ENCODE peak calls at places on chromosomes 12 and 14, in six cellular contexts. V, M, N, I, U and T are unnamed samples.

GRCh38 chr12:104790296-104791125 is 167.6 kb downstream of the SLC41A2 start:
- DNase-seq in U (no peak), V (no peak), N (peak; percentile 16), M (peak; percentile 43), I (no peak), T (no peak)

GRCh38 chr12:120363274-120363855 is 5.6 kb downstream of the MSI1 start:
- DNase-seq in M (no peak), V (no peak), U (no peak), N (no peak), I (no peak), T (no peak)

GRCh38 chr12:122125452-122126341 is 47.1 kb downstream of the MLXIP start:
- DNase-seq in U (no peak), N (no peak), V (no peak), I (no peak), M (no peak), T (peak; percentile 19)

GRCh38 chr12:53798575-53798974 is 46.8 kb upstream of the CISTR start:
- DNase-seq in M (no peak), U (no peak), I (no peak), V (no peak), N (no peak), T (peak; percentile 86)

GRCh38 chr14:31294736-31295398 is 87.3 kb upstream of the HECTD1 start:
- DNase-seq in V (peak; percentile 30), M (no peak), N (no peak), I (no peak), U (no peak), T (no peak)

GRCh38 chr12:26121841-26122680 is 2.8 kb downstream of the BHLHE41 start:
- DNase-seq in U (no peak), N (no peak), I (no peak), M (peak; percentile 28), V (peak; percentile 50), T (peak; percentile 30)

GRCh38 chr14:90695997-90696681 is 120.1 kb downstream of the TTC7B start:
- DNase-seq in V (no peak), U (no peak), I (no peak), M (no peak), N (no peak), T (no peak)

GRCh38 chr12:57416039-57416996 is 14.5 kb downstream of the R3HDM2 start:
- DNase-seq in I (no peak), U (no peak), V (peak; percentile 53), N (no peak), M (no peak), T (peak; percentile 47)

GRCh38 chr12:30830751-30831150 is 76.0 kb upstream of the CAPRIN2 start:
- DNase-seq in U (no peak), M (no peak), V (no peak), N (no peak), I (no peak), T (no peak)

GRCh38 chr14:99602054-99602787 is 1.8 kb downstream of the CCDC85C start:
- DNase-seq in U (no peak), M (no peak), I (no peak), N (no peak), V (peak; percentile 47), T (no peak)

GRCh38 chr12:121953293-121953692 is 34.9 kb downstream of the CFAP251 start:
- DNase-seq in V (no peak), I (no peak), M (no peak), U (no peak), N (no peak), T (no peak)

GRCh38 chr12:104090685-104091084 is 26.4 kb downstream of the HCFC2 start:
- DNase-seq in U (no peak), N (no peak), I (no peak), V (no peak), M (no peak), T (no peak)

GRCh38 chr14:105092912-105093425 is 27.7 kb upstream of the GPR132 start:
- DNase-seq in M (peak; percentile 73), I (no peak), U (no peak), V (peak; percentile 68), N (peak; percentile 64), T (no peak)

GRCh38 chr14:99079061-99079727 is 192.8 kb downstream of the BCL11B start:
- DNase-seq in V (no peak), N (no peak), M (no peak), U (no peak), I (no peak), T (no peak)

GRCh38 chr12:116832353-116832752 is 48.9 kb downstream of the HRK start:
- DNase-seq in I (no peak), U (no peak), M (no peak), N (no peak), V (no peak), T (no peak)

GRCh38 chr12:51897181-51897580 is 9.3 kb downstream of the ANKRD33 start:
- DNase-seq in M (no peak), V (no peak), I (no peak), N (no peak), U (no peak), T (no peak)